ENCODE peak calls at places on chromosomes 5 and 9, in seven cellular contexts. B is endodermal cell, P is GM12864, U is astrocyte of the spinal cord, T is D721Med, A is glutamatergic neuron, L is neural progenitor cell. D is an unnamed sample.

GRCh38 chr5:157918811-157919742 is 60.1 kb upstream of the CLINT1 start:
- DNase-seq in B (no peak), T (no peak), P (no peak), L (no peak), U (no peak), A (no peak), D (no peak)

GRCh38 chr5:20248102-20248501 is 260.1 kb upstream of the CDH18 start:
- DNase-seq in A (no peak), U (no peak), B (no peak), T (no peak), P (no peak), L (no peak), D (no peak)

GRCh38 chr5:56426658-56427057 is 193.5 kb upstream of the ANKRD55 start:
- DNase-seq in L (no peak), T (no peak), B (no peak), U (no peak), A (no peak), P (no peak), D (no peak)

GRCh38 chr5:102715405-102715804 is 39.7 kb upstream of the PAM start:
- DNase-seq in U (peak), T (no peak), L (no peak), P (no peak), B (no peak), A (no peak), D (no peak)

GRCh38 chr5:132176987-132177386 is 50.7 kb downstream of the P4HA2 start:
- DNase-seq in U (peak), L (no peak), P (peak), A (no peak), B (no peak), T (no peak), D (no peak)

GRCh38 chr9:37929441-37929895 is 25.5 kb upstream of the SLC25A51 start:
- DNase-seq in L (no peak), U (peak), T (no peak), B (no peak), P (no peak), A (no peak), D (no peak)

GRCh38 chr5:153629027-153629426 is 138.6 kb downstream of the GRIA1 start:
- DNase-seq in U (peak), L (peak), P (no peak), T (no peak), B (peak), A (peak), D (peak)

GRCh38 chr9:37643214-37643613 is 7.5 kb upstream of the FRMPD1 start:
- DNase-seq in B (no peak), T (no peak), P (no peak), U (no peak), L (no peak), A (no peak), D (no peak)

GRCh38 chr5:132322266-132322665 is 28.1 kb downstream of the SLC22A4 start:
- DNase-seq in U (no peak), A (no peak), B (peak), L (peak), T (no peak), P (no peak), D (peak)

GRCh38 chr5:54883374-54884194 is 101.8 kb downstream of the ESM1 start:
- DNase-seq in B (peak), P (no peak), U (peak), T (no peak), A (peak), L (peak), D (peak)

GRCh38 chr5:76074487-76074886 is 8.7 kb upstream of the SV2C start:
- DNase-seq in A (peak), U (no peak), T (peak), B (peak), L (peak), P (no peak), D (peak)

GRCh38 chr9:1001838-1002237 is 25.4 kb downstream of the DMRT3 start:
- DNase-seq in T (no peak), B (no peak), U (no peak), L (no peak), A (no peak), P (no peak), D (no peak)

GRCh38 chr9:130276121-130276520 is 10.6 kb downstream of the HMCN2 start:
- DNase-seq in P (no peak), A (no peak), B (no peak), L (no peak), T (no peak), U (peak), D (no peak)

GRCh38 chr9:120625222-120625621 is 45.3 kb upstream of the CDK5RAP2 start:
- DNase-seq in L (no peak), T (no peak), U (no peak), B (no peak), A (no peak), P (no peak), D (no peak)

GRCh38 chr5:83197326-83197725 is 120.0 kb downstream of the XRCC4 start:
- DNase-seq in U (no peak), T (no peak), P (no peak), A (no peak), L (peak), B (no peak), D (no peak)

DNA sequence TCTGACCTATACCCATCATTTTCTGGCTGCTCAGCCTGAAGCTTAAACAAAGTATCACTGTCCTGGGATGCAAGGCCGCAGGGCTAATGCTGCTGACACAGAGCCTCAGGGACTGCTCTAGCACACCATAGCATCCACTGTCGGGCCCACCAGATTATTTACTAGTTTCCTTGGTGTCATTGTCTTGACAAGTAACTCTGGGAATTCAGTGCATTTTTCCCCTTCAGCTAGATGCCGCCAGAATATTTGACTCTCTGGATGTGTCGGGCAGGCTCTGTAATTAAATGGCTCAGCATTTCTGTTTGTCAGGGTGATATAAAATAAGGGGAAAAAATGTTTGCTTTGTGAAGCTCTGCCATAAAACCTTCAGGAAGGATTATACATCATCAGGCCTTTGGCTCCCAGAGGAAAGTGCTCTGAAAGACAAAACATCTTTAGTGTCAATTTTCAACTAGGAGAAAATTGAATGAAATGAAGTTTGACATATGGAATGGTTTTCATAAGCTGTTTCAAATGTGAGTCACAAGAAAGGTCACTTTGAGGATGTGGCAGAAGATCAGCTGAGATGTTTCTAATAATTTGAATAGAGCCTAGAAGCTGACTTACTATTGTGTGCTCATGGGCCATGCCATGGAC is 350.1 kb downstream of the TMEM232 start:
- DNase-seq in U (peak), T (no peak), P (no peak), B (no peak), A (no peak), L (peak), D (peak)
- TF ChIP-seq CTCF in U (no peak), T (no peak), P (no peak), B (no peak), A (no peak), L (no peak), D (no peak)

GRCh38 chr5:115770466-115770865 is 46.0 kb downstream of the CDO1 start:
- DNase-seq in P (no peak), T (no peak), U (no peak), L (peak), A (no peak), B (peak), D (no peak)
- TF ChIP-seq CTCF in P (peak), T (peak), U (peak), L (peak), A (peak), B (peak), D (peak)

GRCh38 chr5:167985373-167985772 is 306.1 kb upstream of the WWC1 start:
- DNase-seq in U (no peak), L (no peak), T (no peak), B (no peak), A (no peak), P (no peak), D (no peak)

GRCh38 chr5:167992868-167993267 is 298.6 kb upstream of the WWC1 start:
- DNase-seq in B (no peak), T (no peak), A (no peak), P (no peak), U (no peak), L (no peak), D (no peak)

GRCh38 chr5:167987490-167988270 is 303.8 kb upstream of the WWC1 start:
- DNase-seq in A (no peak), T (no peak), B (peak), P (no peak), L (no peak), U (no peak), D (no peak)
- TF ChIP-seq CTCF in A (no peak), T (no peak), B (peak), P (no peak), L (no peak), U (no peak), D (no peak)

GRCh38 chr5:162248107-162248713 is 180.6 kb downstream of the GABRG2 start:
- DNase-seq in B (peak), P (no peak), U (no peak), T (no peak), L (peak), A (peak), D (peak)
- TF ChIP-seq CTCF in B (peak), P (peak), U (no peak), T (peak), L (peak), A (peak), D (peak)

GRCh38 chr5:15459200-15459599 is 40.8 kb upstream of the FBXL7 start:
- DNase-seq in T (no peak), B (no peak), U (no peak), A (no peak), P (no peak), L (no peak), D (no peak)

GRCh38 chr5:15463231-15463630 is 36.7 kb upstream of the FBXL7 start:
- DNase-seq in P (no peak), A (no peak), B (peak), U (peak), T (no peak), L (peak), D (no peak)
- TF ChIP-seq CTCF in P (no peak), A (no peak), B (peak), U (peak), T (peak), L (peak), D (peak)

DNA sequence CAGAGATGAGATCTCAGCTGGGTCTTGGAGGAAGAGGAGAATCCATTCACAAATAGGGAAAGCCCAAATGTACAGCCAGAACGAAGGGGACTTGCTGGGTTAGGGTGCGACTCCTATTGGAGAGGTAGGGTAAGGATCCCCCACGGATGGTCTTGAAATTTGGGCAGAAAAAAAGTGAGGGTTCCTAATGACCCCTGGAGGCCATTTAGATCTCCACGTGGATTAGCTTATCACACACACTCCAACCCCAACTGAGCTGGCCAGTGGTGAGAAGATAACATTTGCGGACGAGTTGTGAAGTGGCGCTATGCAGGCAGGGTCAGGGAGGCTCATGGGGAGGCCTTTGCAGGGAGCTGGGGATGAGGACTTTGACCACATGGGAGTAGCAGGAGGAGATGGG is 86.0 kb downstream of the FSTL4 start:
- DNase-seq in P (no peak), T (no peak), L (no peak), U (no peak), A (no peak), B (no peak), D (no peak)
- TF ChIP-seq CTCF in P (peak), T (no peak), L (no peak), U (no peak), A (no peak), B (peak), D (no peak)

GRCh38 chr9:118091676-118092490 is 387.7 kb downstream of the TLR4 start:
- DNase-seq in P (no peak), A (no peak), U (no peak), B (no peak), T (no peak), L (no peak), D (no peak)
- TF ChIP-seq CTCF in P (no peak), A (no peak), U (no peak), B (no peak), T (no peak), L (no peak), D (no peak)

GRCh38 chr5:77514457-77514856 is 22.3 kb upstream of the WDR41 start:
- DNase-seq in U (no peak), L (no peak), B (no peak), A (no peak), T (no peak), P (no peak), D (no peak)

DNA sequence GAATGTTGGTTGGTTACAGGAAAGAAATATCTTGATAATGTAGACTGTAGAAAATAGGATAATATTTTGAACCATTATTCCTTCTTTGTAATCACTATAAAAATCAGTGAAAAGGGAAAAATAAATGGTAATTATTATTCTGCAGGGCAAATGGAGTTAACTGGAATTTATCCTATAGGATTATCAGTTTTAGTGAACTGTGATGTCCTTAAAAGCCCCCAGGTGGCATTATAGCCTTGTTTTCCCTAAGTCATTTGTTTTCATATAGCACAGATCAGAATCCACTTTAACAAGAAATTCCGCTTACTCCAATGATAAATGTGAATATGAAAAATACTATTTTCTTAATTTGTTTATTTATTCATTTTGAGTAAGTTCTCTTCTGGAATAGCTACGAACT is 26.2 kb upstream of the WDR41 start:
- DNase-seq in U (no peak), B (no peak), T (no peak), A (no peak), L (peak), P (no peak), D (no peak)
- TF ChIP-seq CTCF in U (peak), B (peak), T (peak), A (peak), L (peak), P (peak), D (peak)